ENCODE peak calls at places on chromosomes 16 and 17, in six cellular contexts. R, C, X, W, A and P are unnamed samples.

GRCh38 chr16:24098896-24099295 is 157.2 kb upstream of the CACNG3 start:
- DNase-seq in X (no peak), R (no peak), W (no peak), A (no peak), C (no peak), P (no peak)

GRCh38 chr16:70391881-70392481 is 45.3 kb downstream of the DDX19A start:
- DNase-seq in R (peak; percentile 86), A (no peak), W (no peak), C (no peak), X (no peak), P (peak; percentile 56)

GRCh38 chr17:1055751-1056645 is 59.1 kb downstream of the TIMM22 start:
- DNase-seq in R (peak; percentile 32), W (peak; percentile 41), C (no peak), X (no peak), A (peak; percentile 84), P (no peak)

GRCh38 chr17:78820841-78821240 is 19.8 kb downstream of the USP36 start:
- DNase-seq in A (no peak), R (no peak), C (no peak), W (no peak), X (no peak), P (no peak)

GRCh38 chr17:78360371-78361226 is 722 bp upstream of the SOCS3 start:
- DNase-seq in W (no peak), X (peak; percentile 91), R (peak; percentile 80), C (peak; percentile 73), A (peak; percentile 99), P (peak; percentile 91)

GRCh38 chr17:4948997-4949320 is 629 bp upstream of the PFN1 start:
- DNase-seq in R (peak; percentile 71), X (peak; percentile 60), A (peak; percentile 90), C (peak; percentile 90), W (peak; percentile 55), P (peak; percentile 94)

GRCh38 chr17:65155622-65156021 is 18.5 kb downstream of the RGS9 start:
- DNase-seq in X (no peak), A (no peak), R (no peak), W (no peak), C (no peak), P (no peak)

GRCh38 chr17:77002103-77003045 is 134.2 kb downstream of the MGAT5B start:
- DNase-seq in R (no peak), C (no peak), X (no peak), A (no peak), W (no peak), P (no peak)

GRCh38 chr17:13421581-13421980 is 180.1 kb downstream of the HS3ST3A1 start:
- DNase-seq in C (no peak), R (no peak), A (no peak), X (no peak), W (no peak), P (no peak)

GRCh38 chr16:85947511-85948509 is 48.8 kb downstream of the IRF8 start:
- DNase-seq in R (no peak), W (no peak), A (no peak), C (no peak), X (no peak), P (no peak)

GRCh38 chr17:2190014-2190413 is 113.6 kb downstream of the SMG6 start:
- DNase-seq in C (no peak), W (no peak), X (no peak), R (no peak), A (no peak), P (no peak)

GRCh38 chr16:76535-77272 is 1.3 kb upstream of the MPG start:
- DNase-seq in R (peak; percentile 58), W (peak; percentile 58), A (no peak), C (peak; percentile 25), X (no peak), P (peak; percentile 95)

GRCh38 chr16:50696575-50697420 is 3.4 kb downstream of the NOD2 start:
- DNase-seq in W (peak; percentile 85), X (no peak), A (no peak), R (peak; percentile 55), C (no peak), P (peak; percentile 84)

GRCh38 chr17:42266918-42267766 is 9.0 kb downstream of the STAT5B start:
- DNase-seq in R (peak; percentile 59), C (no peak), W (no peak), X (no peak), A (no peak), P (no peak)

GRCh38 chr17:34246436-34246835 is 8.6 kb upstream of the CCL2 start:
- DNase-seq in A (no peak), R (no peak), C (peak; percentile 58), X (no peak), W (no peak), P (no peak)

GRCh38 chr16:81415757-81416156 is 28.9 kb upstream of the CMIP start:
- DNase-seq in C (no peak), A (peak; percentile 73), X (no peak), R (no peak), W (no peak), P (no peak)

GRCh38 chr17:10325036-10325435 is 47.8 kb downstream of the MYH13 start:
- DNase-seq in R (no peak), A (no peak), W (no peak), X (no peak), C (no peak), P (no peak)

GRCh38 chr17:82394296-82394695 is 22.7 kb downstream of the UTS2R start:
- DNase-seq in C (no peak), R (no peak), W (no peak), X (no peak), A (no peak), P (no peak)

GRCh38 chr17:50266384-50267073 is 7.7 kb upstream of the TMEM92 start:
- DNase-seq in X (no peak), W (no peak), R (no peak), C (no peak), A (peak; percentile 40), P (peak; percentile 92)

GRCh38 chr16:20901441-20902112 is 1.0 kb downstream of the LYRM1 start:
- DNase-seq in A (peak; percentile 57), W (no peak), X (no peak), C (peak; percentile 7), R (peak; percentile 46), P (peak; percentile 82)

GRCh38 chr17:57092171-57092570 is 7.1 kb downstream of the AKAP1 start:
- DNase-seq in R (no peak), X (no peak), A (no peak), C (no peak), W (no peak), P (peak; percentile 71)

GRCh38 chr16:68287276-68288251 is 23.2 kb downstream of the SLC7A6OS start:
- DNase-seq in W (no peak), X (peak; percentile 13), C (no peak), R (peak; percentile 96), A (no peak), P (peak; percentile 95)

GRCh38 chr16:19135896-19136438 is 22.2 kb downstream of the ITPRIPL2 start:
- DNase-seq in X (no peak), C (no peak), A (no peak), R (no peak), W (no peak), P (no peak)

GRCh38 chr16:48102083-48103008 is 53.4 kb downstream of the ABCC12 start:
- DNase-seq in A (no peak), W (no peak), X (no peak), R (no peak), C (no peak), P (no peak)

GRCh38 chr17:29059281-29059680 is 16.3 kb downstream of the PIPOX start:
- DNase-seq in A (no peak), R (no peak), W (no peak), X (no peak), C (no peak), P (no peak)